ENCODE peak calls at places on chromosome 21, in five cellular contexts. J, B, Y, O and W are unnamed samples.

GRCh38 chr21:26840912-26841311 is 4.3 kb downstream of the ADAMTS1 start:
- DNase-seq in J (no peak), B (no peak), Y (no peak), O (no peak), W (no peak)

GRCh38 chr21:32499249-32500055 is 85.9 kb downstream of the TCP10L start:
- DNase-seq in J (no peak), B (no peak), Y (no peak), O (no peak), W (no peak)

GRCh38 chr21:40165212-40165611 is 298.0 kb downstream of the PCP4 start:
- DNase-seq in J (no peak), B (no peak), Y (no peak), O (no peak), W (no peak)

GRCh38 chr21:34020934-34021553 is 52.3 kb upstream of the MRPS6 start:
- DNase-seq in J (no peak), B (no peak), Y (no peak), O (no peak), W (no peak)

GRCh38 chr21:46356494-46357334 is 32.8 kb downstream of the PCNT start:
- DNase-seq in J (no peak), B (no peak), Y (no peak), O (no peak), W (no peak)

GRCh38 chr21:42058631-42059111 is 12.4 kb upstream of the UMODL1 start:
- DNase-seq in J (no peak), B (no peak), Y (no peak), O (no peak), W (no peak)

GRCh38 chr21:45465611-45466329 is 60.8 kb downstream of the COL18A1 start:
- DNase-seq in J (no peak), B (no peak), Y (no peak), O (no peak), W (no peak)

GRCh38 chr21:33949516-33950424 is 34.2 kb upstream of the ATP5PO start:
- DNase-seq in J (no peak), B (no peak), Y (no peak), O (peak; percentile 45), W (no peak)

GRCh38 chr21:30146558-30147282 is 19.9 kb downstream of the CLDN17 start:
- DNase-seq in J (no peak), B (no peak), Y (no peak), O (no peak), W (no peak)

GRCh38 chr21:42381347-42381984 is 14.4 kb downstream of the TMPRSS3 start:
- DNase-seq in J (no peak), B (peak; percentile 51), Y (no peak), O (peak; percentile 55), W (peak; percentile 25)

GRCh38 chr21:42661688-42662429 is 8.4 kb downstream of the PDE9A start:
- DNase-seq in J (no peak), B (no peak), Y (no peak), O (no peak), W (no peak)

GRCh38 chr21:38645282-38645681 is 147.0 kb upstream of the ERG start:
- DNase-seq in J (peak; percentile 25), B (no peak), Y (peak; percentile 79), O (no peak), W (no peak)

GRCh38 chr21:44872266-44872567 is 1.3 kb downstream of the PTTG1IP start:
- DNase-seq in J (no peak), B (no peak), Y (no peak), O (no peak), W (no peak)

GRCh38 chr21:46427516-46427915 is 31.2 kb upstream of the DIP2A start:
- DNase-seq in J (no peak), B (no peak), Y (no peak), O (no peak), W (no peak)

GRCh38 chr21:42161957-42162681 is 56.8 kb upstream of the ABCG1 start:
- DNase-seq in J (no peak), B (no peak), Y (no peak), O (no peak), W (no peak)

GRCh38 chr21:36533468-36533848 is 53.5 kb upstream of the CLDN14 start:
- DNase-seq in J (no peak), B (no peak), Y (no peak), O (no peak), W (no peak)

GRCh38 chr21:25350056-25350455 is 257.2 kb downstream of the MRPL39 start:
- DNase-seq in J (no peak), B (peak; percentile 54), Y (no peak), O (no peak), W (no peak)

GRCh38 chr21:43370091-43370658 is 56.8 kb downstream of the SIK1 start:
- DNase-seq in J (no peak), B (no peak), Y (no peak), O (no peak), W (no peak)

GRCh38 chr21:27802816-27803475 is 836.1 kb upstream of the ADAMTS5 start:
- DNase-seq in J (no peak), B (peak; percentile 38), Y (no peak), O (no peak), W (peak; percentile 39)

GRCh38 chr21:32916522-32917099 is 109.1 kb upstream of the OLIG2 start:
- DNase-seq in J (no peak), B (no peak), Y (no peak), O (no peak), W (no peak)

GRCh38 chr21:24023402-24023801 is 1583.9 kb downstream of the MRPL39 start:
- DNase-seq in J (no peak), B (no peak), Y (no peak), O (no peak), W (no peak)

GRCh38 chr21:26070822-26071425 is 99.6 kb downstream of the APP start:
- DNase-seq in J (peak; percentile 14), B (no peak), Y (no peak), O (no peak), W (no peak)

GRCh38 chr21:45366931-45367401 is 38.0 kb upstream of the COL18A1 start:
- DNase-seq in J (peak; percentile 67), B (no peak), Y (peak; percentile 94), O (no peak), W (no peak)

GRCh38 chr21:15667010-15667409 is 62.8 kb upstream of the USP25 start:
- DNase-seq in J (no peak), B (no peak), Y (peak; percentile 35), O (no peak), W (no peak)

GRCh38 chr21:29477347-29477746 is 178.6 kb downstream of the BACH1 start:
- DNase-seq in J (no peak), B (no peak), Y (no peak), O (no peak), W (no peak)

GRCh38 chr21:28615276-28615675 is 377.4 kb downstream of the LTN1 start:
- DNase-seq in J (no peak), B (no peak), Y (no peak), O (no peak), W (no peak)

GRCh38 chr21:45002381-45003204 is 62.8 kb downstream of the SLX9 start:
- DNase-seq in J (no peak), B (no peak), Y (no peak), O (peak; percentile 10), W (no peak)

GRCh38 chr21:31781737-31782136 is 49.8 kb upstream of the SCAF4 start:
- DNase-seq in J (peak; percentile 37), B (no peak), Y (peak; percentile 13), O (no peak), W (no peak)

GRCh38 chr21:26811031-26811430 is 34.2 kb downstream of the ADAMTS1 start:
- DNase-seq in J (no peak), B (no peak), Y (no peak), O (no peak), W (no peak)

GRCh38 chr21:45447821-45448220 is 42.9 kb downstream of the COL18A1 start:
- DNase-seq in J (no peak), B (no peak), Y (no peak), O (no peak), W (no peak)

GRCh38 chr21:22189278-22189677 is 1191.1 kb downstream of the NCAM2 start:
- DNase-seq in J (no peak), B (no peak), Y (no peak), O (no peak), W (no peak)

GRCh38 chr21:22223385-22223784 is 1225.2 kb downstream of the NCAM2 start:
- DNase-seq in J (no peak), B (no peak), Y (no peak), O (no peak), W (no peak)

GRCh38 chr21:44360174-44360573 is 6.8 kb downstream of the TRPM2 start:
- DNase-seq in J (no peak), B (no peak), Y (no peak), O (no peak), W (no peak)

GRCh38 chr21:44921928-44922327 is 1.2 kb upstream of the ITGB2 start:
- DNase-seq in J (no peak), B (no peak), Y (no peak), O (no peak), W (no peak)

GRCh38 chr21:46116189-46116845 is 18.4 kb downstream of the COL6A2 start:
- DNase-seq in J (no peak), B (no peak), Y (no peak), O (peak; percentile 9), W (no peak)

GRCh38 chr21:46424062-46424591 is 34.6 kb upstream of the DIP2A start:
- DNase-seq in J (no peak), B (no peak), Y (no peak), O (peak; percentile 32), W (no peak)

GRCh38 chr21:37006521-37007291 is at the start of gene RIPPLY3:
- DNase-seq in J (no peak), B (no peak), Y (no peak), O (no peak), W (no peak)